ENCODE peak calls at places on chromosome 1, in nine cellular contexts. F is heart left ventricle; E is iPS-NIHi11; Z is Peyer's patch; I is brain microvascular endothelial cell; U is progenitor cell of endocrine pancreas; W is Caki2; Y is lower lobe of right lung; R is activated naive CD8-positive, alpha-beta T cell treated with anti-CD3 and anti-CD28 coated beads, Interleukin-2, amount 10 ng/mL, durations not matched to agents 7 days and 5 days. X is an unnamed sample.

GRCh38 chr1:69191280-69191679 is 376.4 kb upstream of the LRRC7 start:
- DNase-seq in F (no peak), E (no peak), Z (no peak), I (peak), U (no peak), W (no peak), Y (no peak), R (no peak), X (no peak)

GRCh38 chr1:12052997-12053686 is 10.0 kb upstream of the TNFRSF8 start:
- DNase-seq in F (peak), E (no peak), Z (no peak), I (no peak), U (no peak), W (no peak), Y (no peak), R (no peak), X (no peak)

GRCh38 chr1:21517660-21518480 is 8.6 kb downstream of the ALPL start:
- DNase-seq in F (no peak), E (no peak), Z (peak), I (no peak), U (no peak), W (no peak), Y (no peak), R (no peak), X (no peak)

GRCh38 chr1:55215194-55216021 is at the start of gene USP24:
- DNase-seq in F (peak), E (peak), Z (peak), I (peak), U (peak), W (peak), Y (peak), R (peak), X (peak)

GRCh38 chr1:26483980-26484379 is 11.7 kb downstream of the HMGN2 start:
- DNase-seq in F (no peak), E (no peak), Z (no peak), I (peak), U (no peak), W (no peak), Y (no peak), R (no peak), X (no peak)

GRCh38 chr1:50358962-50359361 is 64.3 kb downstream of the DMRTA2 start:
- DNase-seq in F (no peak), E (peak), Z (no peak), I (no peak), U (no peak), W (no peak), Y (no peak), R (no peak), X (no peak)

GRCh38 chr1:160116277-160117147 is 953 bp downstream of the ATP1A2 start:
- DNase-seq in F (no peak), E (no peak), Z (no peak), I (no peak), U (no peak), W (no peak), Y (no peak), R (no peak), X (no peak)

GRCh38 chr1:56081151-56081550 is 498.2 kb downstream of the PLPP3 start:
- DNase-seq in F (peak), E (no peak), Z (no peak), I (peak), U (no peak), W (no peak), Y (peak), R (no peak), X (no peak)

GRCh38 chr1:43668956-43669355 is 19.0 kb downstream of the KDM4A start:
- DNase-seq in F (no peak), E (no peak), Z (no peak), I (peak), U (no peak), W (no peak), Y (no peak), R (no peak), X (no peak)

GRCh38 chr1:239601108-239601507 is 214.7 kb downstream of the CHRM3 start:
- DNase-seq in F (no peak), E (no peak), Z (no peak), I (no peak), U (no peak), W (no peak), Y (no peak), R (no peak), X (no peak)

GRCh38 chr1:100109554-100110066 is 23.1 kb downstream of the SASS6 start:
- DNase-seq in F (no peak), E (no peak), Z (no peak), I (no peak), U (no peak), W (no peak), Y (no peak), R (no peak), X (no peak)

X was measured in left colon.